ENCODE peak calls at places on chromosomes 1 and 21, in seven cellular contexts. S is testis, N is bronchial epithelial cell, T is SK-N-SH, C is GM12864, D is sigmoid colon, U is ascending aorta. H is an unnamed sample.

GRCh38 chr1:225899044-225899925 is 10.3 kb upstream of the LEFTY1 start:
- DNase-seq in D (no peak), T (no peak), C (no peak), S (no peak), N (no peak), U (no peak), H (no peak)

GRCh38 chr1:19909971-19910370 is 13.4 kb downstream of the PLA2G2E start:
- DNase-seq in T (no peak), S (no peak), U (no peak), D (no peak), C (no peak), N (no peak), H (no peak)

GRCh38 chr1:115781343-115781742 is 12.8 kb upstream of the CASQ2 start:
- DNase-seq in N (peak), D (no peak), S (no peak), T (no peak), C (no peak), U (no peak), H (no peak)

GRCh38 chr1:192654607-192655389 is 18.9 kb downstream of the RGS13 start:
- DNase-seq in C (no peak), N (peak), S (no peak), U (no peak), T (no peak), D (no peak), H (no peak)

GRCh38 chr1:18360251-18360650 is 120.5 kb upstream of the KLHDC7A start:
- DNase-seq in C (no peak), S (no peak), D (no peak), U (no peak), N (peak), T (no peak), H (peak)

GRCh38 chr1:166716620-166717019 is 122.7 kb upstream of the POGK start:
- DNase-seq in D (no peak), N (no peak), U (no peak), T (no peak), S (no peak), C (no peak), H (no peak)

GRCh38 chr1:246005067-246005466 is 502.0 kb downstream of the SMYD3 start:
- DNase-seq in C (no peak), N (peak), U (no peak), D (no peak), T (no peak), S (no peak), H (no peak)

GRCh38 chr1:222706815-222707214 is 5.5 kb downstream of the AIDA start:
- DNase-seq in U (no peak), N (no peak), T (no peak), C (no peak), S (no peak), D (no peak), H (no peak)

GRCh38 chr1:201686709-201687455 is 142.1 kb upstream of the IPO9 start:
- DNase-seq in C (no peak), U (no peak), N (peak), S (no peak), T (no peak), D (no peak), H (peak)

GRCh38 chr21:31416465-31416864 is 72.4 kb upstream of the TIAM1 start:
- DNase-seq in C (no peak), D (no peak), U (no peak), S (no peak), T (no peak), N (peak), H (no peak)

GRCh38 chr1:55055951-55056631 is 16.7 kb downstream of the PCSK9 start:
- DNase-seq in S (peak), T (no peak), C (no peak), N (no peak), U (no peak), D (no peak), H (no peak)

GRCh38 chr1:179910934-179911333 is 28.8 kb downstream of the TOR1AIP1 start:
- DNase-seq in D (no peak), U (no peak), S (no peak), T (no peak), N (no peak), C (no peak), H (no peak)

GRCh38 chr21:45895778-45896370 is 85.7 kb upstream of the COL6A1 start:
- DNase-seq in D (no peak), S (no peak), C (no peak), T (no peak), N (no peak), U (no peak), H (no peak)

GRCh38 chr1:21703318-21703963 is 34.3 kb upstream of the RAP1GAP start:
- DNase-seq in T (peak), C (no peak), S (no peak), U (no peak), N (peak), D (no peak), H (no peak)

GRCh38 chr1:94385354-94385947 is 32.7 kb upstream of the ABCD3 start:
- DNase-seq in C (no peak), T (no peak), N (no peak), D (no peak), U (no peak), S (no peak), H (no peak)

GRCh38 chr1:197954718-197955418 is 37.7 kb downstream of the LHX9 start:
- DNase-seq in T (no peak), S (no peak), U (no peak), D (no peak), N (no peak), C (no peak), H (peak)

GRCh38 chr1:232476538-232476950 is 153.4 kb downstream of the SIPA1L2 start:
- DNase-seq in C (no peak), D (no peak), T (no peak), S (no peak), U (no peak), N (peak), H (no peak)

GRCh38 chr1:7042322-7043231 is 257.3 kb downstream of the CAMTA1 start:
- DNase-seq in C (no peak), N (peak), D (no peak), T (peak), S (peak), U (no peak), H (no peak)

GRCh38 chr1:60449876-60450275 is 376.3 kb upstream of the C1orf87 start:
- DNase-seq in S (no peak), U (no peak), T (no peak), C (no peak), D (no peak), N (no peak), H (no peak)

GRCh38 chr21:34698270-34699015 is 29.6 kb downstream of the CLIC6 start:
- DNase-seq in C (no peak), U (no peak), N (no peak), T (no peak), S (no peak), D (no peak), H (no peak)

GRCh38 chr1:240672132-240672811 is 60.3 kb upstream of the GREM2 start:
- DNase-seq in N (no peak), S (no peak), U (no peak), C (no peak), D (no peak), T (no peak), H (no peak)

GRCh38 chr21:37642493-37642892 is 273.8 kb downstream of the KCNJ6 start:
- DNase-seq in S (no peak), D (no peak), U (no peak), T (no peak), C (peak), N (peak), H (peak)

GRCh38 chr1:43706598-43707190 is 642 bp upstream of the ST3GAL3 start:
- DNase-seq in U (no peak), T (peak), N (peak), C (no peak), S (no peak), D (no peak), H (peak)

GRCh38 chr21:44550807-44551206 is 498 bp downstream of the KRTAP10-2 start:
- DNase-seq in T (no peak), D (no peak), S (no peak), U (no peak), C (no peak), N (no peak), H (no peak)

GRCh38 chr1:220921498-220921897 is 42.3 kb downstream of the HLX start:
- DNase-seq in C (no peak), T (no peak), N (no peak), D (no peak), U (no peak), S (no peak), H (no peak)

GRCh38 chr1:8082945-8083344 is 56.8 kb upstream of the ERRFI1 start:
- DNase-seq in C (no peak), N (no peak), D (no peak), S (peak), T (no peak), U (no peak), H (no peak)

GRCh38 chr1:193707271-193708015 is 521.0 kb upstream of the B3GALT2 start:
- DNase-seq in U (no peak), S (no peak), T (no peak), C (no peak), N (peak), D (no peak), H (no peak)

GRCh38 chr1:73359001-73359400 is 839.0 kb downstream of the LRRIQ3 start:
- DNase-seq in N (no peak), C (no peak), U (no peak), T (no peak), S (peak), D (no peak), H (no peak)

GRCh38 chr21:43273016-43273707 is 104.4 kb downstream of the CRYAA start:
- DNase-seq in D (no peak), S (no peak), T (no peak), U (no peak), C (no peak), N (no peak), H (no peak)

GRCh38 chr1:182229907-182230522 is 161.6 kb downstream of the GLUL start:
- DNase-seq in N (no peak), U (no peak), T (peak), S (no peak), D (no peak), C (no peak), H (no peak)

GRCh38 chr1:152451254-152451653 is 37.2 kb upstream of the CRNN start:
- DNase-seq in D (no peak), N (no peak), S (no peak), C (no peak), U (no peak), T (no peak), H (peak)

GRCh38 chr1:67970088-67970487 is 80.3 kb downstream of the DIRAS3 start:
- DNase-seq in C (no peak), N (peak), S (no peak), U (no peak), D (no peak), T (no peak), H (no peak)

GRCh38 chr1:8563944-8564537 is 246.1 kb downstream of the SLC45A1 start:
- DNase-seq in T (no peak), S (no peak), C (no peak), U (no peak), D (no peak), N (no peak), H (no peak)

GRCh38 chr21:26212220-26212619 is 41.6 kb upstream of the APP start:
- DNase-seq in D (no peak), T (no peak), N (no peak), U (no peak), C (no peak), S (no peak), H (peak)

GRCh38 chr1:10940838-10941237 is 71.6 kb upstream of the TARDBP start:
- DNase-seq in T (no peak), C (no peak), U (no peak), N (no peak), D (no peak), S (no peak), H (no peak)

GRCh38 chr1:61271412-61271789 is 189.0 kb downstream of the NFIA start:
- DNase-seq in S (no peak), T (peak), C (no peak), D (no peak), N (no peak), U (no peak), H (no peak)

GRCh38 chr1:27960762-27961645 is 1.2 kb downstream of the XKR8 start:
- DNase-seq in T (no peak), U (no peak), S (no peak), C (no peak), N (no peak), D (no peak), H (no peak)

GRCh38 chr1:205298191-205298994 is 23.2 kb downstream of the NUAK2 start:
- DNase-seq in D (no peak), C (no peak), T (no peak), U (no peak), S (no peak), N (peak), H (peak)

GRCh38 chr1:153888518-153888917 is 34.3 kb downstream of the GATAD2B start:
- DNase-seq in S (no peak), D (no peak), N (no peak), U (no peak), T (no peak), C (peak), H (no peak)

GRCh38 chr1:25904942-25905679 is 1.1 kb downstream of the STMN1 start:
- DNase-seq in D (peak), S (peak), T (peak), C (peak), N (peak), U (peak), H (peak)
- TF ChIP-seq CTCF in D (no peak), S (no peak), T (peak), C (no peak), N (no peak), U (no peak), H (no peak)

DNA sequence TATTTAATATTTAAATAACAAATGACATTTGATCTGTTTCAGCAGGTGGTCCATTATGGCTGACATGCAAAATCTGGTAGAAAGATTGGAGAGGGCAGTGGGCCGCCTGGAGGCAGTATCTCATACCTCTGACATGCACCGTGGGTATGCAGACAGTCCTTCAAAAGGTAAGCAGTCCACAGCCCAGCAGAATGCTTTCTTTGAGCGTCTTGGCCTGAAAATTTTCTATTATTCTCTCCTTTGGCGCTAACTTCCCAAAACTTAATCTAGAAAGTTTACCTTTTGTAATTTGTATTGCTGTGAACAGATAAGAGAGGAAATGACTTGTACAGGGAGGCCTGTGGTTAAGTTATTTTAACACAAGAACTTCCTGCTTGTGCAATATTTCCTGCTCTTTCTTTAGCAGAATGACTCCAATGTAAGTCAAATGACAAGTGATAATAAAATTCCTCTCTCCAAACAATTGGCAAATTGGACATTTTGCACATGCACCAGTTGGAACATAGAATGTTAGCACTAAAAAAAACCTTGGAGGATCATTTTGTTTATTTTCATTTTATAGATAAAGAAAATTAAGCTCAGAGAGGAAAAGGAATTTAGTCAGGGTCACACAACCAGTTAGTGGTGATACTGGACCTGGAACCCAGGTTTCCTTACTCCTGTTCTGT is 18.9 kb downstream of the CAP1 start:
- DNase-seq in N (peak), T (no peak), C (peak), U (no peak), D (no peak), S (no peak), H (peak)
- TF ChIP-seq CTCF in N (no peak), T (no peak), C (peak), U (no peak), D (no peak), S (no peak), H (no peak)

DNA sequence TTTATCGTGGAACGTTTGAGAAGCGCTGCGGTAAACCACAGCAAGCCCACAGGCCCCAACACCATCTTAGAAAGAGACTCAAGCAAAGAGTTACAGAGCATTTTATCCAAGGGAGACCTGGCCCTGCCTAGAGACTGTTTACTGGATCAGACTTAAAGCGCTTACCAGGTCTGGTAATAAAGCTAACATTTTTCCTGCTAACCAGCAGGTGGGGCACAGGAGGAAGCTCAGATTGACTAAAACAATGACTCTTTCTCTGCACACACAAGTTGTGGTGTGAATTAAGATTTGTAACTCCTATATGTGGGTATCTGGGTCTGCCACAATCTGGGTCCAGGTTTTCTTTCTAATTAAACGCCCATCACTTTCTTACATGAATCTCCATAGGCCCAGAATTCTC is 136.5 kb upstream of the ETS2 start:
- DNase-seq in U (no peak), S (no peak), N (peak), D (no peak), C (no peak), T (peak), H (peak)
- TF ChIP-seq CTCF in U (peak), S (peak), N (peak), D (no peak), C (peak), T (peak), H (no peak)

GRCh38 chr21:27466175-27466574 is 499.3 kb upstream of the ADAMTS5 start:
- DNase-seq in N (no peak), U (no peak), D (no peak), T (no peak), C (no peak), S (no peak), H (no peak)
- TF ChIP-seq CTCF in N (no peak), U (no peak), D (no peak), T (no peak), C (no peak), S (peak), H (no peak)

DNA sequence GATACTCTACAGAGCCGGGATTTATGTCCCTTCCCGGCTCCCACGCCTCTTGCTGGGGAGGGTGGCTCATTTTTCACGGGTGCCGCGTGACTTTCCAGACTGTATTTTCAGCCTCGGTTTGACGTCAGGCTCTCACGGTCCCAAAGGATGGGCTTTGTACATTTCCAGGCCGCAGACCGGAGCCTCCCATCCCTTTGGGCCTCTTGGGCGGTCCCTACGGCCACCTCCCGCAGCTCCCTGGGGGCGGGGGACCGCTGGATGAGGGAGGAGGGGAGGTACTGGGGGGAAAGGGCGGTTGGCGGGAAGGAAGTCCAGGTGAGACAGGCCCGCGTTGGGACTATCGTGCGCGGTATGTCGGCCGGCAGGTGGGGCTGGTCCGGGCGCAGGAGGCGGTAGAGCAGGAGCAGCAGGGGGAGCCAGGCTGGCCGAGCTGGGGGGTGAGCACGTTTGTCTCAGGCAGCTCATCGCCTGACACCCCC is 17.9 kb downstream of the UBL4B start:
- DNase-seq in C (no peak), U (no peak), N (no peak), T (no peak), D (no peak), S (peak), H (no peak)
- TF ChIP-seq CTCF in C (peak), U (no peak), N (peak), T (no peak), D (no peak), S (no peak), H (no peak)

DNA sequence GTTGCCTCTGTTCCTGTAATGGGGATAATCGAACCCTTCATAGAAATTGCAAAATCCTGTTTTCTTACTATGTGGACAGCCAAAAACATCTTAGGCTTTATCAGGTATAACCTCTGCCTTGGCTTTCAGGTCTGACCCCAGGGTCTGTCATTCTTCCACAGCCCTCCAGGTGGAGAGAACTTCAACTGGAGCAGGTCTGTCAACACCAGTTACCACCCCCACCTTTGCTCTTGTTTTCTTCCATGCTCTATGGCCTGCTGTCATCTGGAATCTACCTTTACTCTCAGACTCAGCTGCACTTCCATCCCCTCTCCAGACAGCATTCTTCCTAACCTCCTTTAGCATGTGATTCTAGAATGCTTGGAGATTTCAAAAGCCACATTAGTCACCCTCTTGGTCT is 10.4 kb upstream of the GJA9 start:
- DNase-seq in D (no peak), N (peak), U (no peak), S (no peak), T (no peak), C (no peak), H (no peak)
- TF ChIP-seq CTCF in D (no peak), N (peak), U (no peak), S (no peak), T (peak), C (no peak), H (no peak)

GRCh38 chr1:2801046-2801445 is 447 bp downstream of the TTC34 start:
- DNase-seq in C (no peak), S (no peak), T (no peak), D (peak), U (no peak), N (no peak), H (no peak)

GRCh38 chr1:2803086-2803930 is 1.8 kb upstream of the TTC34 start:
- DNase-seq in D (peak), N (no peak), T (no peak), S (no peak), U (no peak), C (no peak), H (no peak)

GRCh38 chr1:2802421-2802961 is 998 bp upstream of the TTC34 start:
- DNase-seq in U (no peak), T (no peak), D (peak), N (no peak), S (no peak), C (no peak), H (no peak)

GRCh38 chr1:2800664-2801045 is 838 bp downstream of the TTC34 start:
- DNase-seq in C (no peak), U (no peak), N (no peak), S (no peak), T (no peak), D (peak), H (no peak)

GRCh38 chr1:2801535-2802291 is at the start of gene TTC34:
- DNase-seq in N (no peak), S (peak), T (peak), U (no peak), C (no peak), D (peak), H (peak)
- TF ChIP-seq CTCF in N (peak), S (peak), T (peak), U (peak), C (peak), D (no peak), H (peak)

DNA sequence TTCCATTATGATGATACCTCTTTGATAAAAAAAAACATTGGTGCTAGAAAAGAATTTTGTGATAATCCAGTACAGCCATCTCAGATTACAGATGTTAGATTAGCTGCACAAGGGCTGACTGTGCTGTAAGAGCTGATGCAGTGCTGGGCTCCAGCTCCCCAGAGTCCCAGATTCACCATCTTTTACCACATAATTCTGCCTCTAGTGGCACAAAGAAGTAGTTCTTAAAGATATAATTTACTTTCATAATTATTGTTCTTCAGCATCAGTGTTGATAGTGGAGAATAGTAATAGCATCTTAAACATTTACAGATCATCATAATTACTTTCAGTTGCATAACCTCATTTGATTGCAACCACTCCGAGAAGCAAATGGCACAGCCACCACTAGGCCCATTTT is 262.1 kb downstream of the BRINP2 start:
- DNase-seq in T (peak), D (no peak), C (no peak), S (no peak), U (no peak), N (peak), H (no peak)
- TF ChIP-seq CTCF in T (peak), D (no peak), C (peak), S (peak), U (no peak), N (peak), H (peak)

H was measured in Calu3.